ENCODE peak calls at places on chromosome 1, in six cellular contexts. R is OCI-LY7, P is stomach, A is fibroblast of lung, Z is right atrium auricular region, W is uterus. S is an unnamed sample.

GRCh38 chr1:56755911-56756310 is 63.3 kb downstream of the FYB2 start:
- DNase-seq in A (peak; percentile 1), Z (no peak), R (no peak), W (no peak), P (no peak), S (no peak)

GRCh38 chr1:75954594-75954993 is 22.4 kb upstream of the ASB17 start:
- DNase-seq in Z (no peak), P (no peak), A (peak; percentile 5), R (no peak), W (no peak), S (peak; percentile 2)

GRCh38 chr1:8963940-8964339 is 18.3 kb downstream of the CA6 start:
- DNase-seq in W (no peak), R (no peak), P (no peak), A (peak; percentile 15), Z (no peak), S (no peak)

GRCh38 chr1:169999357-169999756 is 75.1 kb downstream of the KIFAP3 start:
- DNase-seq in Z (peak; percentile 60), W (peak; percentile 26), A (peak; percentile 96), R (no peak), P (no peak), S (no peak)

GRCh38 chr1:240169188-240169587 is 77.5 kb downstream of the FMN2 start:
- DNase-seq in Z (no peak), A (peak; percentile 31), R (peak; percentile 8), P (no peak), W (no peak), S (no peak)

GRCh38 chr1:233843523-233844204 is 60.8 kb upstream of the SLC35F3 start:
- DNase-seq in W (no peak), A (peak; percentile 70), R (no peak), Z (no peak), P (no peak), S (no peak)

GRCh38 chr1:18203645-18204044 is 96.0 kb downstream of the IGSF21 start:
- DNase-seq in P (no peak), R (peak; percentile 7), A (no peak), W (no peak), Z (no peak), S (no peak)

GRCh38 chr1:45452503-45452902 is 38.5 kb downstream of the TESK2 start:
- DNase-seq in Z (no peak), R (no peak), A (no peak), W (no peak), P (no peak), S (no peak)

GRCh38 chr1:172451002-172451443 is 7.2 kb upstream of the PIGC start:
- DNase-seq in W (no peak), P (peak; percentile 43), Z (no peak), A (peak; percentile 83), R (no peak), S (peak; percentile 56)

GRCh38 chr1:181295215-181295614 is 188.1 kb upstream of the CACNA1E start:
- DNase-seq in A (no peak), P (no peak), Z (no peak), W (no peak), R (no peak), S (no peak)

GRCh38 chr1:235050911-235051360 is 77.7 kb downstream of the TOMM20 start:
- DNase-seq in W (no peak), Z (peak; percentile 68), P (no peak), A (peak; percentile 83), R (no peak), S (no peak)

GRCh38 chr1:232404981-232405380 is 225.0 kb downstream of the SIPA1L2 start:
- DNase-seq in A (no peak), Z (no peak), P (no peak), W (no peak), R (no peak), S (no peak)

GRCh38 chr1:1974834-1975233 is 28.8 kb downstream of the CFAP74 start:
- DNase-seq in Z (no peak), A (no peak), P (no peak), W (no peak), R (no peak), S (no peak)

GRCh38 chr1:88655685-88656299 is 28.3 kb upstream of the PKN2 start:
- DNase-seq in A (peak; percentile 13), W (no peak), P (no peak), R (peak; percentile 49), Z (no peak), S (no peak)

GRCh38 chr1:153288634-153289275 is 24.0 kb downstream of the PGLYRP3 start:
- DNase-seq in Z (peak; percentile 43), W (no peak), A (no peak), R (peak; percentile 3), P (no peak), S (peak; percentile 60)

GRCh38 chr1:9100471-9101043 is 28.3 kb downstream of the GPR157 start:
- DNase-seq in W (no peak), A (peak; percentile 77), Z (no peak), P (no peak), R (no peak), S (no peak)

GRCh38 chr1:59078866-59079265 is 218.0 kb upstream of the FGGY start:
- DNase-seq in P (no peak), A (no peak), Z (no peak), W (no peak), R (no peak), S (no peak)

GRCh38 chr1:220889848-220890287 is 10.6 kb downstream of the HLX start:
- DNase-seq in Z (no peak), P (no peak), W (no peak), A (no peak), R (no peak), S (no peak)

GRCh38 chr1:41752514-41753170 is 166.1 kb downstream of the HIVEP3 start:
- DNase-seq in P (no peak), R (no peak), Z (no peak), W (no peak), A (no peak), S (no peak)

GRCh38 chr1:174788981-174789380 is 210.8 kb upstream of the CACYBP start:
- DNase-seq in R (no peak), A (peak; percentile 96), Z (no peak), P (no peak), W (no peak), S (no peak)

GRCh38 chr1:222106369-222106768 is 364.5 kb upstream of the DUSP10 start:
- DNase-seq in W (no peak), A (no peak), P (no peak), R (no peak), Z (no peak), S (no peak)

GRCh38 chr1:15418811-15419515 is 9.3 kb downstream of the EFHD2 start:
- DNase-seq in R (no peak), A (peak; percentile 60), W (no peak), Z (no peak), P (peak; percentile 86), S (peak; percentile 52)

GRCh38 chr1:182391362-182392044 is at the start of gene GLUL:
- DNase-seq in R (no peak), P (peak; percentile 98), A (peak; percentile 89), Z (peak; percentile 95), W (peak; percentile 94), S (peak; percentile 95)

GRCh38 chr1:8097077-8097799 is 71.1 kb upstream of the ERRFI1 start:
- DNase-seq in A (peak; percentile 99), Z (no peak), R (peak; percentile 54), P (no peak), W (no peak), S (peak; percentile 50)

GRCh38 chr1:155893389-155894142 is 17.6 kb downstream of the RIT1 start:
- DNase-seq in Z (peak; percentile 67), W (peak; percentile 40), P (no peak), A (peak; percentile 87), R (peak; percentile 33), S (peak; percentile 43)

GRCh38 chr1:82706741-82707140 is 906.0 kb downstream of the ADGRL2 start:
- DNase-seq in P (no peak), Z (no peak), W (no peak), A (peak; percentile 50), R (no peak), S (no peak)

GRCh38 chr1:53525595-53525994 is 66.4 kb downstream of the DMRTB1 start:
- DNase-seq in Z (no peak), R (no peak), W (no peak), A (no peak), P (no peak), S (peak; percentile 12)
- TF ChIP-seq CTCF in Z (no peak), R (no peak), W (no peak), A (peak; percentile 3), P (no peak), S (no peak)

GRCh38 chr1:186479162-186479561 is 18.2 kb upstream of the PDC start:
- DNase-seq in P (no peak), W (no peak), A (no peak), R (no peak), Z (no peak), S (no peak)
- TF ChIP-seq CTCF in P (no peak), W (no peak), A (no peak), R (no peak), Z (no peak), S (no peak)

DNA sequence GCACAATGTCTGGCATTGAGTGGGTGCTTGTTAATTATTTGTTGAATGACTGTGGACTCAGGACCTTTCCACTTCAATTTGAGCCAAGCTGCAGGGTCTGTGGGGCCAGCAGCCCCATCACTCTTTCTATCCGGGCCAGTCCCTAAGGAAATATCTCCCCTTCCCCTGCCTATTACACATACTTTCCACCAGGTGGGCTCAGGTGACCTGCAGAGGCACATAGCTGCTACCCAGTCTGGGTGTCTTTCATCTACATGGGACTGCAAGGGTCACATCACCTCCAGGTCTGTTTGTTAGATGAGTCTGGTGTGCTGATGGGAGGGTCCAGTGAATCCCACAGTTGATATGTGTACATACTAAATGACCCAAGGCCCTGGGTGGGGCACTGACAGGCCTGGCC is 59.6 kb upstream of the KDM4A start:
- DNase-seq in P (no peak), W (no peak), R (no peak), Z (no peak), A (no peak), S (peak; percentile 9)
- TF ChIP-seq CTCF in P (no peak), W (no peak), R (peak; percentile 27), Z (no peak), A (peak; percentile 5), S (peak; percentile 23)

DNA sequence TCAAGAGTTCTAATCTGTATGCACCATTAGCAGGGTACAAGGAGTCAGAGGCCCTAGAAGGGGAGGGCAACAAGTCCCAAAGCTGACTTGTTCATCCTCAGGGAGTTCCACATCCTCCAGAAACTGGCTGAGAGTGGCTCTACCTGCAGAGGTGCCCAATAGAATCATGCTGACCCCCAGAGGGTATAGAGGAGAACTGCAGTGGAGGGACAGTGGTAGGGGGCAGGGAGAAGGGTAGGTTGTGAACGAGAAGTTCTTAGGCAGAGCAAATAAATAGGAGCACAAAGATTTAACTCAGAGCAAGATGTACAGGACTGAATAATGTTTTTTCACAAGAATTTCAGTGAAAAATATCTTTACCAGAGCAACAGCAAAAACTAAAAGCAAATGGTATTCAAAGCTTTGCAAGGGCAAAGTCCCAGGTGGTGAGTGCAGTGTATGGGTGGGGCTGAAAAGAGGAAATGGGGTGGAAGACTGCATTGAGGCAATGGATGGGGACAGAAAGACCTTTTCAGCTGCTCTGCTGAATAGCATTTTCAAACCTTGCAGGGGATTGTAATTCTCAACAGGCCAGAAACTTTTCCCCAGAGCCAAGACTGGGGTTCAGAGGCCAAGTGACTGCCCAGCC is 3.1 kb downstream of the FCRL2 start:
- DNase-seq in A (no peak), R (peak; percentile 88), W (no peak), Z (no peak), P (no peak), S (peak; percentile 70)
- TF ChIP-seq CTCF in A (no peak), R (peak; percentile 99), W (no peak), Z (no peak), P (no peak), S (peak; percentile 84)

DNA sequence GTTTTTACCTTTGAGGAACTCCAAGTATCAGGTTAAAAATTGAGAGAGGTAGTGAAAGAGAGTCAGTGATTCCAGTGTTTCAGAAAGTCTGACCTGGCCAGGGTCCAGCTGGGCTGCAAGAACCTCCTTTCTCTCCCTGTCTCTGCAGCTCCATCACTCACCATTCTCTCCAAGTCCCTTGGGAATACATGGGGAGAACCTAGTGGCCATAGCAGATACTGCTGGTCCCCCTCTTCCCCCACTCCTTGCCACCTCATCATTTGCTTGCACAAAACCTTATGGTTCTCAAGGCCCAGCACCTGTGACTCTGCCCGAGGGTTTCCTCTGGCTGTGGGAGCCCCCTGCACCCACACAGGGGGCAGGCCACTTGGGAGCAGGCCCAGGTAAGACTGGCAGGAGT is 279.5 kb downstream of the KIF26B start:
- DNase-seq in W (no peak), P (no peak), R (no peak), Z (no peak), A (no peak), S (no peak)
- TF ChIP-seq CTCF in W (no peak), P (no peak), R (no peak), Z (no peak), A (peak; percentile 4), S (no peak)

S was measured in Calu3.